ENCODE peak calls at places on chromosomes 12 and 14, in nine cellular contexts. Y is GM03348; W is fibroblast of lung; H is NAMALWA; O is Ammon's horn; M is activated naive CD4-positive, alpha-beta T cell treated with anti-CD3 and anti-CD28 coated beads for 36 hours; J is suprapubic skin; A is NCI-H2107; F is AG20443. T is an unnamed sample.

GRCh38 chr12:50017653-50018052 is 7.6 kb downstream of the RACGAP1 start:
- DNase-seq in H (no peak), A (no peak), W (no peak), Y (no peak), M (no peak), F (no peak), O (no peak), J (no peak), T (no peak)

GRCh38 chr14:69657961-69658360 is 46.6 kb downstream of the SUSD6 start:
- DNase-seq in W (peak; percentile 78), F (peak; percentile 74), M (no peak), J (peak; percentile 69), H (no peak), Y (peak; percentile 77), A (peak; percentile 86), O (no peak), T (no peak)

GRCh38 chr14:91316761-91317160 is 72.3 kb upstream of the GPR68 start:
- DNase-seq in J (no peak), Y (no peak), H (no peak), O (no peak), F (no peak), W (no peak), M (no peak), A (no peak), T (no peak)

GRCh38 chr12:16258963-16259362 is 18.5 kb downstream of the SLC15A5 start:
- DNase-seq in W (no peak), J (no peak), F (peak; percentile 13), A (no peak), O (no peak), Y (no peak), H (no peak), M (no peak), T (no peak)

GRCh38 chr12:83052890-83053541 is 366.3 kb downstream of the TMTC2 start:
- DNase-seq in H (no peak), A (no peak), F (no peak), M (no peak), Y (no peak), O (no peak), W (no peak), J (no peak), T (no peak)

GRCh38 chr14:50531595-50532501 is 521 bp downstream of the MAP4K5 start:
- DNase-seq in A (peak; percentile 54), Y (peak; percentile 56), F (peak; percentile 52), J (peak; percentile 76), O (peak; percentile 49), H (peak; percentile 44), M (peak; percentile 28), W (peak; percentile 55), T (peak; percentile 32)

GRCh38 chr12:77001181-77001758 is 64.1 kb downstream of the E2F7 start:
- DNase-seq in F (no peak), Y (no peak), H (no peak), A (no peak), O (no peak), W (no peak), J (no peak), M (no peak), T (no peak)

GRCh38 chr14:58587271-58587670 is 50.5 kb upstream of the DACT1 start:
- DNase-seq in H (no peak), J (no peak), F (peak; percentile 72), O (no peak), Y (peak; percentile 77), W (peak; percentile 87), A (no peak), M (no peak), T (no peak)

T was measured in cerebellum.